ENCODE peak calls at places on chromosome 4, in four cellular contexts. G is HL-60, T is AG09309, M is right lobe of liver. S is an unnamed sample.

GRCh38 chr4:180532691-180533090 is 1710.5 kb upstream of the TENM3 start:
- DNase-seq in M (no peak), G (no peak), T (no peak), S (no peak)

GRCh38 chr4:48635310-48635709 is 144.8 kb downstream of the FRYL start:
- DNase-seq in T (no peak), G (no peak), M (no peak), S (no peak)

GRCh38 chr4:53050361-53050774 is 188.3 kb downstream of the RASL11B start:
- DNase-seq in G (no peak), M (no peak), T (no peak), S (no peak)

GRCh38 chr4:188092824-188093223 is 16.6 kb downstream of the TRIML2 start:
- DNase-seq in T (no peak), M (no peak), G (no peak), S (no peak)

GRCh38 chr4:38605794-38606586 is 58.0 kb upstream of the KLF3 start:
- DNase-seq in T (no peak), G (no peak), M (no peak), S (no peak)

GRCh38 chr4:98557497-98557896 is 100.9 kb downstream of the TSPAN5 start:
- DNase-seq in M (peak; percentile 22), G (no peak), T (no peak), S (no peak)

GRCh38 chr4:82745173-82745842 is 53.3 kb downstream of the SCD5 start:
- DNase-seq in G (no peak), T (peak; percentile 42), M (no peak), S (no peak)

GRCh38 chr4:7886250-7886973 is 53.2 kb downstream of the AFAP1 start:
- DNase-seq in M (no peak), G (no peak), T (no peak), S (no peak)

GRCh38 chr4:152045781-152046571 is 285.2 kb upstream of the GATB start:
- DNase-seq in M (no peak), G (no peak), T (no peak), S (no peak)

GRCh38 chr4:116926631-116927295 is 158.6 kb downstream of the TRAM1L1 start:
- DNase-seq in G (no peak), M (no peak), T (no peak), S (no peak)

GRCh38 chr4:81565137-81565870 is 93.6 kb upstream of the RASGEF1B start:
- DNase-seq in M (peak; percentile 90), T (no peak), G (no peak), S (no peak)

GRCh38 chr4:48688953-48689352 is 91.1 kb downstream of the FRYL start:
- DNase-seq in T (no peak), G (no peak), M (no peak), S (no peak)

GRCh38 chr4:161564230-161564834 is 599.5 kb downstream of the FSTL5 start:
- DNase-seq in M (no peak), T (no peak), G (no peak), S (peak; percentile 1)

GRCh38 chr4:100517864-100518341 is at the start of gene EMCN:
- DNase-seq in M (no peak), G (no peak), T (no peak), S (no peak)

GRCh38 chr4:148575577-148575976 is 133.4 kb upstream of the NR3C2 start:
- DNase-seq in T (no peak), G (no peak), M (no peak), S (no peak)

GRCh38 chr4:74376888-74377483 is 12.0 kb downstream of the EREG start:
- DNase-seq in M (no peak), G (no peak), T (peak; percentile 41), S (peak; percentile 24)

GRCh38 chr4:139242511-139243051 is 37.4 kb downstream of the MGARP start:
- DNase-seq in T (peak; percentile 77), M (no peak), G (no peak), S (no peak)

GRCh38 chr4:15149842-15150592 is 147.7 kb downstream of the CPEB2 start:
- DNase-seq in G (peak; percentile 21), T (peak; percentile 41), M (peak; percentile 87), S (no peak)

GRCh38 chr4:152073738-152074137 is 312.9 kb upstream of the GATB start:
- DNase-seq in M (no peak), T (no peak), G (peak; percentile 65), S (no peak)

GRCh38 chr4:114385195-114385985 is 213.2 kb upstream of the UGT8 start:
- DNase-seq in M (no peak), T (no peak), G (no peak), S (no peak)

GRCh38 chr4:61992351-61992750 is 792.2 kb downstream of the ADGRL3 start:
- DNase-seq in T (no peak), M (no peak), G (no peak), S (no peak)

GRCh38 chr4:113683143-113683542 is 78.4 kb downstream of the CAMK2D start:
- DNase-seq in M (no peak), T (no peak), G (no peak), S (peak; percentile 95)

GRCh38 chr4:101604976-101605375 is 185.6 kb upstream of the BANK1 start:
- DNase-seq in M (no peak), G (no peak), T (no peak), S (no peak)

GRCh38 chr4:156970501-156971167 is 965 bp downstream of the PDGFC start:
- DNase-seq in G (no peak), M (peak; percentile 68), T (no peak), S (peak; percentile 40)

GRCh38 chr4:148059617-148060180 is 327.8 kb downstream of the ARHGAP10 start:
- DNase-seq in M (peak; percentile 55), G (no peak), T (no peak), S (no peak)

GRCh38 chr4:140047017-140047640 is 106.9 kb downstream of the MAML3 start:
- DNase-seq in T (no peak), M (no peak), G (no peak), S (no peak)

GRCh38 chr4:40157444-40157843 is 39.4 kb upstream of the RHOH start:
- DNase-seq in G (peak; percentile 74), T (no peak), M (no peak), S (no peak)

GRCh38 chr4:111960241-111960667 is 185.0 kb upstream of the FAM241A start:
- DNase-seq in G (peak; percentile 28), T (peak; percentile 1), M (no peak), S (no peak)

GRCh38 chr4:106289737-106290136 is 26.3 kb downstream of the TBCK start:
- DNase-seq in G (no peak), T (no peak), M (no peak), S (no peak)

GRCh38 chr4:164731827-164732474 is 22.0 kb upstream of the SMIM31 start:
- DNase-seq in M (peak; percentile 21), T (no peak), G (no peak), S (peak; percentile 37)

GRCh38 chr4:154491731-154492249 is at the start of gene DCHS2:
- DNase-seq in G (no peak), T (no peak), M (peak; percentile 58), S (peak; percentile 3)

GRCh38 chr4:89306486-89307184 is 965 bp downstream of the GPRIN3 start:
- DNase-seq in T (no peak), M (no peak), G (no peak), S (no peak)

GRCh38 chr4:86935833-86936721 is 1.3 kb downstream of the AFF1 start:
- DNase-seq in G (peak; percentile 56), M (peak; percentile 75), T (no peak), S (no peak)

GRCh38 chr4:47849466-47849865 is 11.6 kb upstream of the CORIN start:
- DNase-seq in G (no peak), M (no peak), T (no peak), S (no peak)

GRCh38 chr4:140156529-140157171 is 2.7 kb upstream of the MAML3 start:
- DNase-seq in G (peak; percentile 52), M (no peak), T (no peak), S (peak; percentile 59)

GRCh38 chr4:155809835-155810234 is 51.0 kb downstream of the GUCY1B1 start:
- DNase-seq in M (no peak), G (peak; percentile 25), T (peak; percentile 67), S (peak; percentile 81)

DNA sequence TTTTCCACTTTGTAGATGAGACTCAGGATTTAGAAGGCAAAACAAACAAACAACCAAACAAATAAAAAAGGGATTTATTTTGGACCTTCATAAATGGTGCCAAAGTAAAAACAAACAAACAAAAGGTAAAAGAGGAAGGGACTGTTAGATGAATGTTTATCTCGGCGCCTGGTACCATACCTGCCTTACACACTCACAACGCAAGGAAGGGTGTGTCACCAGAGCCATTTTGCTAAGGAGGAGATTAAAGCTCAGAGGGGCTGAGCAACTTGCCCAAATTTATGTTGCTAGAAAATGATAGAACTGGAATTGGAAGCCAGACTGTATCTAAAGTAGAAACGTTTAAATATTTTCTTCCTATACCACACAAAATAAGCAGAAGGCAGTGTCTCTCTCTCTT is 29.5 kb upstream of the BOD1L1 start:
- DNase-seq in T (no peak), M (no peak), G (no peak), S (no peak)
- H3K4me3 ChIP-seq in T (no peak overlapping the region), M (peak overlapping the region; percentile 46), G (no peak overlapping the region), S (no peak overlapping the region)

DNA sequence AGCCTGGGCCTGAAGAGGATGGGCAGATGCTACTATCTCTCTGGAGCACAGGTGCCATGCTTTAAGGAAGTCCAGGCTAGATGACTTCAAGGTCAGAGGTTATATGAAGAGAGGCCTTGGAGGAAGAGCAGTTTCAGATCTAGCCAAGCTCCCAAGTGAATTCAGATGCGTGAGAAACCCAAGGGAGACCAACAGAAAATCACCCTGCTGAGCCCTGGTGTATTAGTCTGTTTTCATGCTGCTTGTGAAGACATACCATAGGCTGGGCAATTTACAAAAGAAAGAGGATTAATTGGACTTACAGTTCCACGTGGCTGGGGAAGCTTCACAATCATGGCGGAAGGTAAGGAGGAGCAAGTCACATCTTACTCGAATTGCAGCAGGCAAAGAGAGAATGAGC is 47.8 kb upstream of the LGI2 start:
- DNase-seq in M (no peak), G (no peak), T (no peak), S (no peak)
- H3K4me3 ChIP-seq in M (no peak overlapping the region), G (no peak overlapping the region), T (no peak overlapping the region), S (no peak overlapping the region)

GRCh38 chr4:174154455-174154854 is 129.0 kb downstream of the FBXO8 start:
- DNase-seq in M (no peak), T (no peak), G (no peak), S (no peak)
- H3K4me3 ChIP-seq in M (no peak overlapping the region), T (peak overlapping the region; percentile 6), G (no peak overlapping the region), S (no peak overlapping the region)

GRCh38 chr4:6270691-6271121 is 1.1 kb downstream of the WFS1 start:
- DNase-seq in M (no peak), T (no peak), G (no peak), S (no peak)
- H3K4me3 ChIP-seq in M (peak overlapping the region; percentile 94), T (peak overlapping the region; percentile 83), G (no peak overlapping the region), S (peak overlapping the region; percentile 72)

GRCh38 chr4:42152507-42153504 is at the start of gene BEND4:
- DNase-seq in G (no peak), M (no peak), T (no peak), S (peak; percentile 78)

GRCh38 chr4:42150653-42151567 is 1.5 kb downstream of the BEND4 start:
- DNase-seq in M (no peak), T (no peak), G (no peak), S (no peak)

GRCh38 chr4:42151568-42152506 is 618 bp downstream of the BEND4 start:
- DNase-seq in T (no peak), M (peak; percentile 22), G (no peak), S (peak; percentile 87)

GRCh38 chr4:42149004-42149403 is 3.5 kb downstream of the BEND4 start:
- DNase-seq in M (no peak), G (no peak), T (no peak), S (no peak)

DNA sequence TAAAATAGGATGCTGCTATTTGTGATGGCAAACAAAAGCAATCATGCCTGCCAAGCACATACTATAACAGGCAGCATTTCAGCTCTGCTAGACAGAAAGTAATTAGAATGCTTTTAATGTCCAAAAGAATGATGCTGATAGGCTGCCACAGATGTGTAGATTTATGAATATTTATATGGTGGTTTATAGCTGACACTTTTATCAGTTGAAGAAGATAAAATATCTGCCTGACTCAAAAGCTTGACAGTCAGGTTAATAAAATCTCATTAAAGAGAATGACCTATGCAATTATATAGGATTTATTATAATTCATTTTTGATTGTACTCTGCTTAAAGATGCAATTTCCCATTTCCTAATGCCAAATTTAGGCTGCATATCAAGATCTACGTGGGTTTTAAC is 4.0 kb downstream of the BEND4 start:
- DNase-seq in T (no peak), G (no peak), M (no peak), S (no peak)
- H3K4me3 ChIP-seq in T (no peak overlapping the region), G (no peak overlapping the region), M (no peak overlapping the region), S (no peak overlapping the region)

S was measured in Jurkat, Clone E6-1.